ENCODE peak calls at places on chromosomes 12 and 14, in four cellular contexts. L, Z, A and C are unnamed samples.

GRCh38 chr12:119808441-119808840 is 68.7 kb downstream of the CIT start:
- DNase-seq in L (no peak), Z (no peak), A (no peak), C (no peak)

GRCh38 chr14:95769976-95770375 is 56.1 kb upstream of the TCL1A start:
- DNase-seq in L (no peak), Z (no peak), A (no peak), C (no peak)

GRCh38 chr14:30291216-30291615 is 267.7 kb upstream of the G2E3 start:
- DNase-seq in L (no peak), Z (peak; percentile 67), A (no peak), C (no peak)

GRCh38 chr12:26789731-26790644 is 43.0 kb downstream of the ITPR2 start:
- DNase-seq in L (no peak), Z (peak; percentile 64), A (no peak), C (no peak)

GRCh38 chr12:115846516-115846915 is 431.0 kb downstream of the MED13L start:
- DNase-seq in L (no peak), Z (no peak), A (no peak), C (no peak)

GRCh38 chr14:65011559-65011958 is 24.9 kb downstream of the FNTB start:
- DNase-seq in L (no peak), Z (no peak), A (no peak), C (no peak)

GRCh38 chr12:19223695-19224094 is 94.2 kb downstream of the PLEKHA5 start:
- DNase-seq in L (no peak), Z (peak; percentile 61), A (no peak), C (no peak)

GRCh38 chr14:68688872-68689371 is 103.9 kb downstream of the ZFP36L1 start:
- DNase-seq in L (no peak), Z (peak; percentile 77), A (peak; percentile 37), C (no peak)

GRCh38 chr12:53097564-53098353 is at the start of gene IGFBP6:
- DNase-seq in L (peak; percentile 11), Z (peak; percentile 44), A (peak; percentile 44), C (peak; percentile 64)